ENCODE peak calls at places on chromosomes 13 and 19, in five cellular contexts. S is stimulated activated CD8-positive, alpha-beta memory T cell treated with anti-CD3 and anti-CD28 coated beads, Interleukin-15, amount 100 ng/mL, for 48 hours; F is brain pericyte; Q is stimulated activated CD4-positive, alpha-beta T cell treated with anti-CD3 and anti-CD28 coated beads, Interleukin-4, amount 100 ng/mL, for 48 hours; D is HAP-1. Y is an unnamed sample.

GRCh38 chr19:8607386-8607785 is 3.1 kb downstream of the ADAMTS10 start:
- DNase-seq in S (no peak), Q (no peak), F (no peak), D (no peak), Y (no peak)

GRCh38 chr13:59497845-59498244 is 665.9 kb downstream of the DIAPH3 start:
- DNase-seq in D (no peak), F (no peak), Q (no peak), S (no peak), Y (no peak)

GRCh38 chr13:47508518-47509228 is 492.4 kb downstream of the SUCLA2 start:
- DNase-seq in S (no peak), Q (no peak), D (no peak), F (no peak), Y (no peak)

GRCh38 chr19:56111601-56112312 is 9.3 kb downstream of the ZNF787 start:
- DNase-seq in F (no peak), S (peak), Q (no peak), D (no peak), Y (no peak)

GRCh38 chr13:33510350-33510749 is 224.8 kb upstream of the STARD13 start:
- DNase-seq in S (no peak), F (no peak), D (no peak), Q (no peak), Y (no peak)

GRCh38 chr13:67275351-67275989 is 45.3 kb upstream of the PCDH9 start:
- DNase-seq in F (no peak), Q (no peak), D (no peak), S (no peak), Y (no peak)

GRCh38 chr19:18613589-18614234 is 1.0 kb downstream of the TMEM59L start:
- DNase-seq in Q (no peak), F (no peak), D (no peak), S (no peak), Y (no peak)

GRCh38 chr13:94849254-94849653 is 136.9 kb upstream of the SOX21 start:
- DNase-seq in Q (no peak), D (no peak), S (no peak), F (no peak), Y (no peak)

GRCh38 chr19:51158474-51159129 is 16.5 kb downstream of the SIGLEC7 start:
- DNase-seq in D (peak), Q (peak), F (no peak), S (peak), Y (peak)

GRCh38 chr19:48629599-48630288 is 7.4 kb downstream of the DBP start:
- DNase-seq in D (no peak), Q (no peak), S (no peak), F (no peak), Y (peak)

GRCh38 chr13:77981191-77981925 is 62.7 kb upstream of the EDNRB start:
- DNase-seq in F (no peak), S (no peak), Q (no peak), D (no peak), Y (no peak)

GRCh38 chr19:14081797-14082674 is 3.5 kb downstream of the C19orf67 start:
- DNase-seq in F (no peak), Q (no peak), S (no peak), D (no peak), Y (no peak)

GRCh38 chr19:35587326-35587725 is 1.4 kb downstream of the PMIS2 start:
- DNase-seq in F (no peak), S (no peak), Q (no peak), D (no peak), Y (peak)

GRCh38 chr19:5090780-5091575 is 122.1 kb downstream of the KDM4B start:
- DNase-seq in F (no peak), Q (no peak), D (no peak), S (no peak), Y (no peak)

GRCh38 chr13:95644611-95645052 is at the start of gene DZIP1:
- DNase-seq in F (no peak), Q (no peak), D (peak), S (peak), Y (peak)

GRCh38 chr13:70630247-70630646 is 522.0 kb upstream of the KLHL1 start:
- DNase-seq in Q (no peak), F (no peak), S (no peak), D (peak), Y (no peak)

GRCh38 chr13:27450921-27451461 is 627 bp upstream of the MTIF3 start:
- DNase-seq in S (no peak), D (no peak), F (no peak), Q (no peak), Y (peak)